ENCODE peak calls at places on chromosome 21, in eight cellular contexts. W is left lung, E is iPS DF 19.7, C is lung, N is SK-N-MC, G is HEK293T, P is SK-MEL-5, H is MV-4-11. O is an unnamed sample.

GRCh38 chr21:43846430-43846829 is 18.6 kb upstream of the AGPAT3 start:
- DNase-seq in W (no peak), E (no peak), C (no peak), N (no peak), G (no peak), P (no peak), H (no peak), O (no peak)

GRCh38 chr21:43196789-43197188 is 28.0 kb downstream of the CRYAA start:
- DNase-seq in W (peak; percentile 35), E (no peak), C (no peak), N (no peak), G (no peak), P (peak; percentile 48), H (no peak), O (no peak)

GRCh38 chr21:17441370-17441769 is 71.5 kb upstream of the CXADR start:
- DNase-seq in W (no peak), E (no peak), C (peak; percentile 61), N (no peak), G (no peak), P (peak; percentile 93), H (no peak), O (no peak)

GRCh38 chr21:46617267-46618051 is 12.6 kb upstream of the S100B start:
- DNase-seq in W (no peak), E (no peak), C (no peak), N (no peak), G (no peak), P (no peak), H (peak; percentile 30), O (no peak)

GRCh38 chr21:19198801-19199200 is 795.2 kb upstream of the TMPRSS15 start:
- DNase-seq in W (no peak), E (no peak), C (no peak), N (no peak), G (no peak), P (no peak), H (no peak), O (no peak)

GRCh38 chr21:17476006-17476405 is 36.8 kb upstream of the CXADR start:
- DNase-seq in W (no peak), E (no peak), C (no peak), N (no peak), G (no peak), P (no peak), H (peak; percentile 92), O (no peak)

GRCh38 chr21:43210454-43211084 is 41.8 kb downstream of the CRYAA start:
- DNase-seq in W (peak; percentile 10), E (no peak), C (no peak), N (no peak), G (no peak), P (no peak), H (no peak), O (no peak)

GRCh38 chr21:23014021-23014420 is 2015.8 kb downstream of the NCAM2 start:
- DNase-seq in W (no peak), E (no peak), C (no peak), N (no peak), G (no peak), P (no peak), H (no peak), O (no peak)

GRCh38 chr21:44927259-44927586 is 6.5 kb upstream of the ITGB2 start:
- DNase-seq in W (no peak), E (no peak), C (no peak), N (no peak), G (no peak), P (no peak), H (no peak), O (no peak)

GRCh38 chr21:42829954-42830353 is 49.4 kb downstream of the WDR4 start:
- DNase-seq in W (no peak), E (no peak), C (no peak), N (no peak), G (peak; percentile 5), P (no peak), H (no peak), O (peak; percentile 52)

GRCh38 chr21:36980280-36981048 is 14.0 kb upstream of the HLCS start:
- DNase-seq in W (peak; percentile 39), E (no peak), C (peak; percentile 32), N (no peak), G (no peak), P (no peak), H (no peak), O (no peak)

GRCh38 chr21:36185498-36185897 is 28.9 kb downstream of the DOP1B start:
- DNase-seq in W (no peak), E (no peak), C (no peak), N (no peak), G (no peak), P (no peak), H (peak; percentile 19), O (no peak)

GRCh38 chr21:42746593-42747266 is 93.3 kb downstream of the PDE9A start:
- DNase-seq in W (peak; percentile 82), E (no peak), C (peak; percentile 58), N (no peak), G (no peak), P (no peak), H (peak; percentile 82), O (peak; percentile 64)

GRCh38 chr21:41767606-41768370 is 936 bp upstream of the RIPK4 start:
- DNase-seq in W (no peak), E (no peak), C (no peak), N (peak; percentile 83), G (no peak), P (no peak), H (no peak), O (no peak)

GRCh38 chr21:42532466-42533181 is 19.0 kb downstream of the SLC37A1 start:
- DNase-seq in W (peak; percentile 82), E (no peak), C (peak; percentile 54), N (no peak), G (no peak), P (peak; percentile 54), H (no peak), O (peak; percentile 81)

GRCh38 chr21:46391773-46392172 is 66.9 kb upstream of the DIP2A start:
- DNase-seq in W (no peak), E (no peak), C (no peak), N (no peak), G (no peak), P (no peak), H (no peak), O (no peak)

GRCh38 chr21:35219291-35219690 is 170.2 kb upstream of the RUNX1 start:
- DNase-seq in W (no peak), E (no peak), C (no peak), N (no peak), G (no peak), P (no peak), H (no peak), O (no peak)

GRCh38 chr21:30391615-30392014 is 4.2 kb upstream of the KRTAP13-1 start:
- DNase-seq in W (no peak), E (no peak), C (no peak), N (no peak), G (no peak), P (no peak), H (no peak), O (no peak)

GRCh38 chr21:33325222-33326067 is 675 bp downstream of the IFNAR1 start:
- DNase-seq in W (peak; percentile 70), E (no peak), C (peak; percentile 71), N (no peak), G (peak; percentile 40), P (peak; percentile 74), H (peak; percentile 43), O (peak; percentile 83)

GRCh38 chr21:26072891-26073615 is 97.5 kb downstream of the APP start:
- DNase-seq in W (no peak), E (no peak), C (no peak), N (no peak), G (no peak), P (no peak), H (no peak), O (no peak)

GRCh38 chr21:21122680-21123079 is 124.5 kb downstream of the NCAM2 start:
- DNase-seq in W (no peak), E (no peak), C (no peak), N (no peak), G (no peak), P (no peak), H (no peak), O (no peak)

GRCh38 chr21:34076835-34077234 is 3.5 kb downstream of the MRPS6 start:
- DNase-seq in W (no peak), E (no peak), C (no peak), N (no peak), G (no peak), P (no peak), H (no peak), O (no peak)

GRCh38 chr21:38472709-38473108 is 25.6 kb downstream of the ERG start:
- DNase-seq in W (no peak), E (no peak), C (no peak), N (no peak), G (no peak), P (no peak), H (no peak), O (no peak)

GRCh38 chr21:29834617-29835016 is 105.2 kb downstream of the GRIK1 start:
- DNase-seq in W (no peak), E (no peak), C (no peak), N (no peak), G (no peak), P (no peak), H (no peak), O (no peak)

O was measured in right atrium auricular region.